ENCODE peak calls at places on chromosomes 13 and 19, in seven cellular contexts. One of them, this sample, is unnamed. For H3K4me1, the result is how much of the 10 kb centered on the place peaks cover.

GRCh38 chr13:40987606-40988280 is 31.4 kb downstream of the ELF1 start:
- DNase-seq in breast epithelium: no peak
- DNase-seq in OCI-LY7: no peak
- DNase-seq in H9: no peak
- DNase-seq in heart left ventricle: no peak
- DNase-seq in endothelial cell of umbilical vein: no peak
- DNase-seq in IMR-90: peak
- DNase-seq in this sample: no peak

GRCh38 chr13:113148407-113148806 is 10.0 kb upstream of the PROZ start:
- DNase-seq in breast epithelium: no peak
- DNase-seq in OCI-LY7: no peak
- DNase-seq in H9: peak
- DNase-seq in heart left ventricle: no peak
- DNase-seq in endothelial cell of umbilical vein: no peak
- DNase-seq in IMR-90: no peak
- DNase-seq in this sample: no peak

GRCh38 chr19:1046117-1046626 is 6.3 kb downstream of the ABCA7 start:
- DNase-seq in breast epithelium: no peak
- DNase-seq in OCI-LY7: no peak
- DNase-seq in H9: peak
- DNase-seq in heart left ventricle: no peak
- DNase-seq in endothelial cell of umbilical vein: no peak
- DNase-seq in IMR-90: no peak
- DNase-seq in this sample: no peak

GRCh38 chr13:101305981-101306411 is 110.3 kb downstream of the NALCN start:
- DNase-seq in breast epithelium: no peak
- DNase-seq in OCI-LY7: no peak
- DNase-seq in H9: no peak
- DNase-seq in heart left ventricle: no peak
- DNase-seq in endothelial cell of umbilical vein: no peak
- DNase-seq in IMR-90: no peak
- DNase-seq in this sample: no peak

GRCh38 chr19:44987148-44987675 is 14.1 kb upstream of the RELB start:
- DNase-seq in breast epithelium: peak
- DNase-seq in OCI-LY7: no peak
- DNase-seq in H9: no peak
- DNase-seq in heart left ventricle: no peak
- DNase-seq in endothelial cell of umbilical vein: no peak
- DNase-seq in IMR-90: no peak
- DNase-seq in this sample: no peak

GRCh38 chr19:11138659-11139526 is 16.7 kb downstream of the SPC24 start:
- DNase-seq in breast epithelium: peak
- DNase-seq in OCI-LY7: no peak
- DNase-seq in H9: peak
- DNase-seq in heart left ventricle: peak
- DNase-seq in endothelial cell of umbilical vein: peak
- DNase-seq in IMR-90: peak
- DNase-seq in this sample: peak

GRCh38 chr19:28578786-28579505 is 634.0 kb downstream of the UQCRFS1 start:
- DNase-seq in breast epithelium: no peak
- DNase-seq in OCI-LY7: no peak
- DNase-seq in H9: no peak
- DNase-seq in heart left ventricle: no peak
- DNase-seq in endothelial cell of umbilical vein: no peak
- DNase-seq in IMR-90: no peak
- DNase-seq in this sample: no peak

GRCh38 chr19:3665681-3666544 is 34.4 kb downstream of the PIP5K1C start:
- DNase-seq in breast epithelium: no peak
- DNase-seq in OCI-LY7: peak
- DNase-seq in H9: peak
- DNase-seq in heart left ventricle: peak
- DNase-seq in endothelial cell of umbilical vein: peak
- DNase-seq in IMR-90: no peak
- DNase-seq in this sample: no peak

GRCh38 chr13:20831933-20832332 is 58.2 kb upstream of the EEF1AKMT1 start:
- DNase-seq in breast epithelium: no peak
- DNase-seq in OCI-LY7: no peak
- DNase-seq in H9: no peak
- DNase-seq in heart left ventricle: no peak
- DNase-seq in endothelial cell of umbilical vein: no peak
- DNase-seq in IMR-90: no peak
- DNase-seq in this sample: no peak

GRCh38 chr13:59690857-59691500 is 472.7 kb downstream of the DIAPH3 start:
- DNase-seq in breast epithelium: no peak
- DNase-seq in OCI-LY7: no peak
- DNase-seq in H9: no peak
- DNase-seq in heart left ventricle: no peak
- DNase-seq in endothelial cell of umbilical vein: no peak
- DNase-seq in IMR-90: no peak
- DNase-seq in this sample: peak

GRCh38 chr13:29402168-29402621 is 193.3 kb downstream of the SLC7A1 start:
- DNase-seq in breast epithelium: no peak
- DNase-seq in OCI-LY7: no peak
- DNase-seq in H9: no peak
- DNase-seq in heart left ventricle: no peak
- DNase-seq in endothelial cell of umbilical vein: no peak
- DNase-seq in IMR-90: peak
- DNase-seq in this sample: peak

GRCh38 chr19:46604781-46605355 is 3.7 kb downstream of the CALM3 start:
- DNase-seq in breast epithelium: no peak
- DNase-seq in OCI-LY7: no peak
- DNase-seq in H9: no peak
- DNase-seq in heart left ventricle: no peak
- DNase-seq in endothelial cell of umbilical vein: no peak
- DNase-seq in IMR-90: no peak
- DNase-seq in this sample: no peak

GRCh38 chr13:30873519-30873918 is 32.6 kb upstream of the MEDAG start:
- DNase-seq in breast epithelium: no peak
- DNase-seq in OCI-LY7: no peak
- DNase-seq in H9: no peak
- DNase-seq in heart left ventricle: no peak
- DNase-seq in endothelial cell of umbilical vein: no peak
- DNase-seq in IMR-90: peak
- DNase-seq in this sample: no peak
- H3K4me1 ChIP-seq in breast epithelium: under half
- H3K4me1 ChIP-seq in OCI-LY7: under half
- H3K4me1 ChIP-seq in H9: under half
- H3K4me1 ChIP-seq in heart left ventricle: under half
- H3K4me1 ChIP-seq in endothelial cell of umbilical vein: under half
- H3K4me1 ChIP-seq in IMR-90: under half
- H3K4me1 ChIP-seq in this sample: half or more

DNA sequence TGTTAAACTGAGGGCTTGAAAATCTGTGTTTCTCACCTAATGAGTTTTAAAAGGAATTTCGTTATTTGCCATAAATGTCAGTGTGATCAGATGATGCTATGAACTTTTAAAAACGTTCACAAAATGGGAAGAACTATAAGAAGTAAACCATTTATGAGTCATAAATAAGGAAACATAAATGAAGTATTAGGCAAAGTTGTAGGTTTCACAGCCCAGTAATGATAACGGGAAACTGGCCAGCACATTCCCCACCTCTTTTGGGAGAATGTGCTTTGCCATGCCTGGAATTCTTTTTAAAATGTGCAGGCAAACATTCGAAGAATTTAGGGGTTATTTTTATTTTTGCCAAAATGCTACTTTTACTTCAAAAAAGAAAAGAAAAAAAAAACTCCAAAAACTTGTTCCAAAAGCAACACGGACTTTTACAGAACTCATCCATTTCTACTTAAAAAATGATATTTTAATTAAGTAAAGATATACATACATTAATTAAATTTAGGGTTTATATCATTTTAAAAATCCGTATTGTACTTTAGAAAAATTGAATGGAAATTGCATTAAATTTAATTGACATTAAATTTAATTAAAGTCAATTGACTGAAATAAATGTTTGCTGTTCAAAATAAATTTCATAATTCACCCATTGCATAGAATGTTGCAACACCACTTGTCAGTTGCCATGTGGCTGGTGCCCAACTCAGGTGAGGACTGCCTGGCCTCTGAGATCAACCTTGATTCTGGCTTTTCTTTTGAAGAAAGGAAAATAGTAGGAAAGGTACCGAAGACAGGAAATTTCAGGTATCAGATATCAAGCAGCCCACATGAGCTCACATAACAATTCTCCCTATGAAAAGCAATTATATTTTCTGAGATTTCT is 1198.5 kb downstream of the EFNB2 start:
- DNase-seq in breast epithelium: no peak
- DNase-seq in OCI-LY7: no peak
- DNase-seq in H9: no peak
- DNase-seq in heart left ventricle: no peak
- DNase-seq in endothelial cell of umbilical vein: no peak
- DNase-seq in IMR-90: peak
- DNase-seq in this sample: peak
- H3K4me1 ChIP-seq in breast epithelium: under half
- H3K4me1 ChIP-seq in OCI-LY7: under half
- H3K4me1 ChIP-seq in H9: under half
- H3K4me1 ChIP-seq in heart left ventricle: under half
- H3K4me1 ChIP-seq in endothelial cell of umbilical vein: under half
- H3K4me1 ChIP-seq in IMR-90: under half
- H3K4me1 ChIP-seq in this sample: under half

DNA sequence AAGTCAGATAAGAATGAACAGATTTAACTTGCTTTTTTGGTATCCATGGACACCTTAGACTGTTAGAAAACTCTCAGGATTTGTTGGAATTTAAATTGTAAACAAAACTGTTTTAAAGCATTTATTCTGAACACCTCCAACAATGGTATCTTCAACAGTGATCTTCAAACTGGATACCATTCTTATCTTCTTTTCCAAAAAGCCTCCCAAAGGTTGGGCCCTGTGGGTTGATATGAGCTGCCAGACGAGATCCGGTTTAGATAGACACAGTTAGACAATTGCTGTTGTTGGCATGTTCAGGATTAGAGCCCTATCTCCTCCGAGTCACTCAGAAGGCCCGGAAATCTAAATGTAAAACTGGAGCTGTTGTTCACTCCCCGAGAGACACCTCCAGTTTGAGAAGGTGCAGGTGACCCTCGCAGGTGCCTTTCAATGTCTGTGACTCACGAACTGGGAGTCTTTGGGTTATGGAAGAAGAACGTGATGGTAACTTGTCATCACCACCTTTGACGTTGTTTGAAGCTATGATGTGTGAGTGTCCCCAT is 143.6 kb upstream of the RNF113B start:
- DNase-seq in breast epithelium: no peak
- DNase-seq in OCI-LY7: no peak
- DNase-seq in H9: no peak
- DNase-seq in heart left ventricle: no peak
- DNase-seq in endothelial cell of umbilical vein: no peak
- DNase-seq in IMR-90: no peak
- DNase-seq in this sample: no peak
- H3K4me1 ChIP-seq in breast epithelium: under half
- H3K4me1 ChIP-seq in OCI-LY7: under half
- H3K4me1 ChIP-seq in H9: under half
- H3K4me1 ChIP-seq in heart left ventricle: under half
- H3K4me1 ChIP-seq in endothelial cell of umbilical vein: under half
- H3K4me1 ChIP-seq in IMR-90: under half
- H3K4me1 ChIP-seq in this sample: under half

DNA sequence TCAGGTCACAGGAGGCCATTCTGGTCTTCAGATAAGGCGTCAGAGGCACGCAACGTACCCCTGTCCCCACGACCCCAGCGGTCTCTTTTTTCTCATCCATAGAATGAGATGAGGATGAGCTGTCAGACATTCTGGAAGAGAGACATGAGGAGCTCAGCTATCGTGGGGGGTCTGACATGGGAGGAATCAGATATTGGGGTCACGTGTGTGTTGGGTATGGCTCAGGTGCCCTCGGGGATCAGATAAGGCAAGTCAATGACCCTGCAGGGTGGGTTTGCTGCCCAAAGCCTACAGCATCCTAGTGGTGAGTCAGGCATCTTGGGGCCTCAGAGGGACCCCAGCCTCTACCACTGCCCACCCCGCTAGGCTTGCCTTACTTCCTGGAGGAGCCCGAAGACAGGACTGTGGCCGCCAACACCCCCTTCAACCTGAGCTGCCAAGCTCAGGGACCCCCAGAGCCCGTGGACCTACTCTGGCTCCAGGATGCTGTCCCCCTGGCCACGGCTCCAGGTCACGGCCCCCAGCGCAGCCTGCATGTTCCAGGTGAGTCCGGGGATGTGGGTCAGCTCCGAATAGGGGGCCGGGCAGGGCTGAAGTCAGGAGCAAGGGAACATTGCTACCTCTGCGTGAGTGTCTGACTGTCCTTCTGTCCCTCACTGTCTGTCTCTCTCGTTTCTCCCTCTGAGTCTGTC is 2.6 kb downstream of the AXL start:
- DNase-seq in breast epithelium: no peak
- DNase-seq in OCI-LY7: no peak
- DNase-seq in H9: no peak
- DNase-seq in heart left ventricle: no peak
- DNase-seq in endothelial cell of umbilical vein: no peak
- DNase-seq in IMR-90: no peak
- DNase-seq in this sample: no peak
- H3K4me1 ChIP-seq in breast epithelium: under half
- H3K4me1 ChIP-seq in OCI-LY7: under half
- H3K4me1 ChIP-seq in H9: under half
- H3K4me1 ChIP-seq in heart left ventricle: under half
- H3K4me1 ChIP-seq in endothelial cell of umbilical vein: half or more
- H3K4me1 ChIP-seq in IMR-90: under half
- H3K4me1 ChIP-seq in this sample: half or more

GRCh38 chr19:10135551-10136334 is 16.0 kb upstream of the EIF3G start:
- DNase-seq in breast epithelium: peak
- DNase-seq in OCI-LY7: no peak
- DNase-seq in H9: no peak
- DNase-seq in heart left ventricle: no peak
- DNase-seq in endothelial cell of umbilical vein: no peak
- DNase-seq in IMR-90: no peak
- DNase-seq in this sample: no peak

GRCh38 chr19:10134040-10134439 is 14.3 kb upstream of the EIF3G start:
- DNase-seq in breast epithelium: no peak
- DNase-seq in OCI-LY7: no peak
- DNase-seq in H9: no peak
- DNase-seq in heart left ventricle: no peak
- DNase-seq in endothelial cell of umbilical vein: no peak
- DNase-seq in IMR-90: no peak
- DNase-seq in this sample: no peak

GRCh38 chr19:10137751-10138682 is 18.3 kb upstream of the EIF3G start:
- DNase-seq in breast epithelium: no peak
- DNase-seq in OCI-LY7: no peak
- DNase-seq in H9: no peak
- DNase-seq in heart left ventricle: no peak
- DNase-seq in endothelial cell of umbilical vein: no peak
- DNase-seq in IMR-90: no peak
- DNase-seq in this sample: no peak

GRCh38 chr19:10138879-10139795 is 19.4 kb upstream of the EIF3G start:
- DNase-seq in breast epithelium: no peak
- DNase-seq in OCI-LY7: no peak
- DNase-seq in H9: no peak
- DNase-seq in heart left ventricle: no peak
- DNase-seq in endothelial cell of umbilical vein: no peak
- DNase-seq in IMR-90: no peak
- DNase-seq in this sample: no peak

GRCh38 chr19:10136936-10137335 is 17.2 kb upstream of the EIF3G start:
- DNase-seq in breast epithelium: no peak
- DNase-seq in OCI-LY7: no peak
- DNase-seq in H9: no peak
- DNase-seq in heart left ventricle: no peak
- DNase-seq in endothelial cell of umbilical vein: no peak
- DNase-seq in IMR-90: no peak
- DNase-seq in this sample: no peak
- H3K4me1 ChIP-seq in breast epithelium: under half
- H3K4me1 ChIP-seq in OCI-LY7: under half
- H3K4me1 ChIP-seq in H9: under half
- H3K4me1 ChIP-seq in heart left ventricle: under half
- H3K4me1 ChIP-seq in endothelial cell of umbilical vein: under half
- H3K4me1 ChIP-seq in IMR-90: under half
- H3K4me1 ChIP-seq in this sample: under half